ENCODE peak calls at places on chromosomes 6 and 20, in nine cellular contexts. Y is suprapubic skin, Z is A549, R is IMR-90, S is Peyer's patch, A is astrocyte, O is endodermal cell, M is lung, W is left lung. H is an unnamed sample. For H3K9me3, the result is how much of the 10 kb centered on the place peaks cover.

GRCh38 chr20:62792182-62792939 is 3.9 kb upstream of the MRGBP start:
- DNase-seq in Y (no peak), A (peak), M (no peak), W (no peak), O (no peak), Z (no peak), S (no peak), R (peak), H (no peak)

GRCh38 chr6:80522556-80522955 is 416.1 kb downstream of the BCKDHB start:
- DNase-seq in Z (no peak), A (no peak), Y (no peak), R (no peak), M (no peak), W (no peak), O (no peak), S (no peak), H (no peak)

GRCh38 chr6:166162599-166163342 is 4.9 kb downstream of the TBXT start:
- DNase-seq in S (no peak), M (no peak), Y (no peak), W (no peak), Z (no peak), O (no peak), A (no peak), R (no peak), H (no peak)

GRCh38 chr6:150813319-150813992 is 52.0 kb upstream of the MTHFD1L start:
- DNase-seq in Y (no peak), S (no peak), A (peak), Z (peak), M (no peak), O (no peak), R (peak), W (no peak), H (no peak)

GRCh38 chr6:163392533-163392932 is 22.0 kb upstream of the QKI start:
- DNase-seq in W (no peak), R (peak), M (peak), A (peak), O (no peak), S (no peak), Z (no peak), Y (no peak), H (no peak)

GRCh38 chr6:45959534-45960195 is 56.0 kb downstream of the CLIC5 start:
- DNase-seq in Y (no peak), Z (no peak), W (no peak), O (no peak), S (no peak), A (peak), R (no peak), M (no peak), H (no peak)

GRCh38 chr20:34285450-34285849 is 17.7 kb downstream of the AHCY start:
- DNase-seq in O (no peak), Y (no peak), W (no peak), S (no peak), M (no peak), A (no peak), R (no peak), Z (no peak), H (no peak)

GRCh38 chr20:48404598-48404997 is 423.2 kb downstream of the PREX1 start:
- DNase-seq in Z (peak), A (no peak), Y (no peak), W (no peak), S (no peak), R (no peak), O (no peak), M (no peak), H (no peak)

GRCh38 chr6:137873273-137873762 is 6.3 kb downstream of the TNFAIP3 start:
- DNase-seq in S (peak), O (no peak), W (no peak), Y (peak), Z (peak), R (peak), M (peak), A (peak), H (no peak)

GRCh38 chr6:74133073-74133472 is 437.1 kb downstream of the CD109 start:
- DNase-seq in W (peak), Y (no peak), S (no peak), M (no peak), O (no peak), R (no peak), Z (no peak), A (no peak), H (no peak)

GRCh38 chr6:102813489-102814275 is 1420.2 kb downstream of the GRIK2 start:
- DNase-seq in S (no peak), R (no peak), Z (no peak), W (no peak), A (no peak), Y (no peak), M (no peak), O (no peak), H (no peak)

GRCh38 chr6:78781001-78781400 is 86.3 kb upstream of the IRAK1BP1 start:
- DNase-seq in R (no peak), Y (no peak), S (no peak), W (peak), M (no peak), A (no peak), Z (no peak), O (peak), H (no peak)

GRCh38 chr6:23176883-23177282 is 607.5 kb downstream of the HDGFL1 start:
- DNase-seq in O (no peak), Z (peak), R (no peak), A (no peak), Y (no peak), S (no peak), W (no peak), M (no peak), H (no peak)

GRCh38 chr6:137094411-137095008 is 49.7 kb upstream of the IL20RA start:
- DNase-seq in M (peak), O (peak), W (no peak), R (peak), Z (peak), S (peak), A (peak), Y (no peak), H (peak)

GRCh38 chr20:53322651-53323050 is 271.0 kb downstream of the ZNF217 start:
- DNase-seq in R (no peak), W (no peak), S (no peak), O (no peak), Z (no peak), M (no peak), A (peak), Y (no peak), H (no peak)

GRCh38 chr6:123771126-123771525 is 32.5 kb upstream of the NKAIN2 start:
- DNase-seq in W (no peak), A (peak), R (no peak), S (no peak), Y (no peak), M (no peak), Z (no peak), O (no peak), H (no peak)

DNA sequence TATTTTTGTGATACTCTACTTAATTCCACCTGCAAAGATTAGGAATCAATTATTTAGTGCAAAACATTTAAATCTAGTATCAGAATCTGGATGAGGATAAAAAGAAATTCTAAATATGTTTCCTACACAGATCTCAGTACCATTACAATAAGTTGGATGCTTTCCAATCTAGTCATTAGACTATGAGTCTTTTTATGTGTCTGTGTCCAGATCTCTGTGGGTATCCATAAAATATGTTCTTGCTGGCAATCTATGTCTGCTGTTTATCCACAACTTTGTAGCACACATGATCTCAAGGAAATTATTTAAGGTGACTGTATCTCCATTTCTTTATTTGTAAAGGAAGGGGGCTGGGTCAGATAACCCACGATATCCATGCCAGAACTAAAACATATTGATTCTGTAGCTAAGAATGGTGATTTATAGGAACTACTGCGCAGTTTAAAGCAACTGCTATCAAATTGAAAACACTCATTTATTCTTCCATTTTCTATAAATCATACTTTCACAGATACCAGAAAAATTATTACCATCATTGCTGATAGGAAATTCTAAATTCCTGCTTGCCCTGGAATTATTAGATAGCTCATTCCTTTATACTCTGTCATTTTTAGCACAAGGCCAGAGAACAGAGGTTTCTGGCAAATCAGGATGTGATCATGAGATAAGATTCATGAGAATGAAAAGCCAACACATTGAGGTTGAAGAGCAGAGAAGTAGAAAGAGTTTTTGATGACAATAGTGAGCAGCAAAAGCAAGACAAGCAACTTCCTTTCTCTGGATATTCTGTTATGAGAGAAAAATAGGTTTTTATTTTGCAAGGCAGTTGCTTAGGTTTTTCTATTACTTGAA is 851.4 kb upstream of the CITED2 start:
- DNase-seq in S (no peak), A (peak), Z (no peak), O (no peak), W (no peak), Y (no peak), R (peak), M (no peak), H (no peak)
- H3K9me3 ChIP-seq in S (under half), A (under half), Z (under half), O (under half), W (under half), Y (under half), R (under half), M (under half), H (under half)

DNA sequence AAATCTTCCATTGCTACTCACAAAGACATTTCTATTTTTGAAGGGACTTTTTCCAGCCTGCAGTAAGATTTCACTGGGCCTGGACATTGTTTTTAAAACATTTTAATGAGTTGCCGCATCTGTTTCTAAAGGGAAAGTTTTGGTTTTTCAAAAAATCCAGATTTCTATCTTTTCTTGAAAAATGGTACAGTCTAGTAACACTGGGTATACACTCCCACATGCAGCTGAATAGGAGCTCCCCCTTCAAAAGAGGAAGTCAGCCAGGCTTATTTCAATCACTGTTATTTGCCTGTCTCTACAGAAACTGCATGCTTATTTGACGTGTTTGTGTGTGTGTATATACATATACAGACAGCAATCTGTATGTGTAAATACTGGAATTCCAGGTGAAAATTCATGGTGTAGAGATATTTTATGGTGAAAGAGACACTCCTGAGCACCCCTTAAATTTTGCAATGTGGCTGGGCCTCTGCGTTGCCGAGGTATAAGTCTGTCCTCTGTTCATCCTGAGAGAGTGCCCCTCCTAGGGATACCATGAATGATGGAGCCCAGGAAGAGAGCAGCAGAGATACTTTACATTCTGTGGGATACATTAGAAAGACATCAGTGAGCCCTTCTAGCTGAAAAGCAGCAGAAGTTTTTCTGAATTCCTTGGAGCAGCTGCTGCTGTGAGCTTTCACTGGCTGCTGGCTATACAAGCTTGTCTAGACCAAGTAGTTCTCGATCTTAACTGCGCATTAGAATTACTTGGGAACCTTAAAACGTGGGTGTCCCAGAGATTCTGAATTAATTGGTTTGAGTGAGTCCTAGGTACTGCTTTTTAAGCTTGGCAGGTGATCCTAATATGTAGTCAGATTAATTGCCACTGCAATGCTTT is 12.0 kb upstream of the ABRACL start:
- DNase-seq in M (no peak), W (no peak), A (no peak), S (no peak), R (no peak), Y (no peak), O (no peak), Z (no peak), H (no peak)
- H3K27ac ChIP-seq in M (no peak), W (no peak), A (no peak), S (no peak), R (no peak), Y (no peak), O (no peak), Z (no peak), H (no peak)

GRCh38 chr6:8236956-8237355 is 134.6 kb upstream of the EEF1E1 start:
- DNase-seq in R (no peak), M (no peak), Y (no peak), Z (no peak), O (no peak), A (no peak), S (no peak), W (no peak), H (no peak)

GRCh38 chr6:8238772-8239683 is 136.7 kb upstream of the EEF1E1 start:
- DNase-seq in A (no peak), R (no peak), S (no peak), O (peak), M (no peak), Y (no peak), Z (no peak), W (no peak), H (no peak)

GRCh38 chr6:8234316-8234715 is 132.0 kb upstream of the EEF1E1 start:
- DNase-seq in O (no peak), Z (no peak), S (no peak), M (no peak), A (no peak), R (no peak), W (no peak), Y (no peak), H (no peak)

GRCh38 chr6:8240316-8240715 is 138.0 kb upstream of the EEF1E1 start:
- DNase-seq in Y (no peak), Z (no peak), S (no peak), O (no peak), W (no peak), M (no peak), R (no peak), A (no peak), H (no peak)

DNA sequence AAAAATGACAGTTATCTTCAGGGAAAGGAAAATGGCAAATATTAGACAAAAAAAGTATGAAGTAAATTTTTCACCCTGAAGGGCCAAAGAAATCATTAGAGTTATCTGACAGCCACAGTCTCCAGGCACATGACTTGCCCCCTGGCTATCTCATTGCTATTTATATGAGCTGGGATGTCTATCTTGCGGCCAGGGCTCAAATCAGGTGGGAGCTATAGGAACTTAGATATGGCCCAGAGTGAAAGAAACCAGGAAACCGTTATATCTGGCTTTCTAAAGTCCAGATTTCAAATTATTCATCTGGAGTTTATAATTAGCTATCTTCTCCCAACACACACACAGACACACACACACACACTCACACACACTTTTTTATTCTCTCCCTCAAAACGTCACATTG is 135.3 kb upstream of the EEF1E1 start:
- DNase-seq in A (no peak), M (no peak), S (no peak), Z (no peak), W (no peak), R (no peak), Y (no peak), O (no peak), H (no peak)
- TF ChIP-seq CTCF in A (no peak), M (no peak), S (no peak), Z (no peak), W (no peak), R (no peak), Y (no peak), O (no peak), H (no peak)

GRCh38 chr20:59709636-59710035 is 105.3 kb downstream of the PHACTR3 start:
- DNase-seq in Z (no peak), A (no peak), R (no peak), O (no peak), W (no peak), S (no peak), Y (no peak), M (no peak), H (no peak)
- H3K9me3 ChIP-seq in Z (under half), A (under half), R (under half), O (under half), W (under half), S (under half), Y (under half), M (under half), H (under half)

H was measured in CD4-positive, alpha-beta T cell.